ENCODE peak calls at places on chromosomes 11 and 22, in nine cellular contexts. R, M, E, G, K, U, Z, W and S are unnamed samples.

GRCh38 chr11:134453441-134453840 is 41.4 kb upstream of the B3GAT1 start:
- DNase-seq in R (no peak), M (no peak), E (no peak), G (no peak), K (no peak), U (no peak), Z (no peak), W (no peak), S (no peak)

GRCh38 chr22:24051568-24051967 is 40.5 kb downstream of the CABIN1 start:
- DNase-seq in R (no peak), M (no peak), E (no peak), G (no peak), K (no peak), U (no peak), Z (peak), W (no peak), S (no peak)

GRCh38 chr11:86696004-86696403 is 23.6 kb upstream of the ME3 start:
- DNase-seq in R (peak), M (no peak), E (no peak), G (peak), K (peak), U (peak), Z (no peak), W (peak), S (peak)

GRCh38 chr22:19788661-19789225 is 28.2 kb downstream of the TBX1 start:
- DNase-seq in R (no peak), M (no peak), E (peak), G (no peak), K (no peak), U (no peak), Z (no peak), W (no peak), S (no peak)

GRCh38 chr11:91587131-91587530 is 637.5 kb upstream of the FAT3 start:
- DNase-seq in R (no peak), M (no peak), E (no peak), G (no peak), K (no peak), U (no peak), Z (no peak), W (no peak), S (no peak)

GRCh38 chr11:64237484-64237951 is 3.1 kb downstream of the VEGFB start:
- DNase-seq in R (no peak), M (no peak), E (peak), G (no peak), K (no peak), U (no peak), Z (no peak), W (no peak), S (no peak)

GRCh38 chr11:45847908-45848316 is 637 bp downstream of the CRY2 start:
- DNase-seq in R (peak), M (peak), E (no peak), G (peak), K (peak), U (peak), Z (peak), W (no peak), S (no peak)

GRCh38 chr11:130551388-130551787 is 102.9 kb downstream of the ADAMTS15 start:
- DNase-seq in R (no peak), M (no peak), E (no peak), G (no peak), K (no peak), U (no peak), Z (no peak), W (no peak), S (no peak)

GRCh38 chr11:71454470-71455113 is 1.6 kb downstream of the NADSYN1 start:
- DNase-seq in R (no peak), M (no peak), E (peak), G (no peak), K (no peak), U (no peak), Z (no peak), W (no peak), S (no peak)

GRCh38 chr22:32623943-32624342 is 149.3 kb downstream of the FBXO7 start:
- DNase-seq in R (peak), M (no peak), E (no peak), G (peak), K (peak), U (no peak), Z (peak), W (peak), S (peak)

GRCh38 chr11:95147364-95147905 is 57.8 kb downstream of the ENDOD1 start:
- DNase-seq in R (peak), M (no peak), E (no peak), G (peak), K (peak), U (peak), Z (no peak), W (peak), S (no peak)

GRCh38 chr11:6606471-6607189 is 3.1 kb downstream of the ILK start:
- DNase-seq in R (peak), M (peak), E (peak), G (peak), K (peak), U (peak), Z (peak), W (peak), S (peak)

GRCh38 chr11:44065161-44065571 is 904 bp upstream of the ACCS start:
- DNase-seq in R (no peak), M (no peak), E (no peak), G (no peak), K (no peak), U (no peak), Z (no peak), W (no peak), S (no peak)

GRCh38 chr22:45878051-45878764 is 98.8 kb downstream of the WNT7B start:
- DNase-seq in R (no peak), M (peak), E (no peak), G (no peak), K (no peak), U (no peak), Z (no peak), W (no peak), S (no peak)

GRCh38 chr11:115599125-115599524 is 94.9 kb upstream of the CADM1 start:
- DNase-seq in R (no peak), M (no peak), E (no peak), G (no peak), K (no peak), U (no peak), Z (no peak), W (no peak), S (no peak)

GRCh38 chr11:80320765-80321164 is 879.9 kb upstream of the TENM4 start:
- DNase-seq in R (no peak), M (no peak), E (no peak), G (no peak), K (no peak), U (no peak), Z (no peak), W (no peak), S (no peak)

GRCh38 chr11:8601376-8602133 is 7.5 kb upstream of the STK33 start:
- DNase-seq in R (peak), M (no peak), E (no peak), G (no peak), K (no peak), U (no peak), Z (no peak), W (no peak), S (no peak)

GRCh38 chr11:8593455-8593854 is 573 bp downstream of the STK33 start:
- DNase-seq in R (no peak), M (no peak), E (no peak), G (no peak), K (no peak), U (no peak), Z (no peak), W (no peak), S (no peak)

GRCh38 chr11:8593935-8594909 is at the start of gene STK33:
- DNase-seq in R (peak), M (peak), E (peak), G (no peak), K (peak), U (peak), Z (peak), W (no peak), S (no peak)

GRCh38 chr11:8596504-8597046 is 2.5 kb upstream of the STK33 start:
- DNase-seq in R (peak), M (no peak), E (no peak), G (no peak), K (no peak), U (no peak), Z (no peak), W (no peak), S (no peak)

GRCh38 chr11:8597182-8597581 is 3.2 kb upstream of the STK33 start:
- DNase-seq in R (peak), M (no peak), E (no peak), G (peak), K (peak), U (peak), Z (no peak), W (peak), S (no peak)
- TF ChIP-seq CTCF in R (no peak), M (no peak), E (no peak), G (no peak), K (no peak), U (no peak), Z (no peak), W (no peak), S (no peak)

GRCh38 chr11:15991174-15991655 is 365.1 kb downstream of the SOX6 start:
- DNase-seq in R (no peak), M (no peak), E (no peak), G (no peak), K (no peak), U (no peak), Z (no peak), W (no peak), S (no peak)

GRCh38 chr11:15989685-15990084 is 366.7 kb downstream of the SOX6 start:
- DNase-seq in R (no peak), M (no peak), E (no peak), G (no peak), K (no peak), U (no peak), Z (no peak), W (no peak), S (no peak)

GRCh38 chr11:15988693-15989231 is 367.6 kb downstream of the SOX6 start:
- DNase-seq in R (no peak), M (peak), E (no peak), G (no peak), K (no peak), U (peak), Z (no peak), W (no peak), S (no peak)

DNA sequence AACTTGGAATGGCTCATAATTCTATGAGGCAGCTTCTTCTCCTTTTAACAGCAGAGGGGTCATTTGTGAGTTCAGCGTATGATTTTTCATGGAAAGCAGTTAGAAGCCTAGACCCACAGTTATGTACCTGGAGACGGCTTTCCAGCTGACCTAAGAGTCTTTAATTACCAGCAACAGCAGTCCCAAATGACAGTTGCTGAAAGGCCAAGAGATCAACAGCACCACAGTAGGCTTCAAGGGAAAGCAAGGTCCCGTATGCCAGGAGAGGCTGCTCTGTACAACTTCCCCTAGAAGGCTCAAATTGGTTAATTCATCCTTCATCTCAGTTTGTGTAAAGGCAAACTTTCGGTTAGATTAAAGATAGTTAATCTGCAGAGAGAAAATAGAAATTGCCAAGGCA is 363.0 kb downstream of the SOX6 start:
- DNase-seq in R (no peak), M (no peak), E (no peak), G (no peak), K (no peak), U (no peak), Z (no peak), W (no peak), S (no peak)
- TF ChIP-seq CTCF in R (no peak), M (no peak), E (no peak), G (no peak), K (no peak), U (no peak), Z (no peak), W (no peak), S (no peak)

GRCh38 chr11:27697679-27698275 is 2.5 kb downstream of the BDNF start:
- DNase-seq in R (peak), M (no peak), E (no peak), G (no peak), K (peak), U (no peak), Z (no peak), W (no peak), S (no peak)

GRCh38 chr11:27696961-27697360 is 3.3 kb downstream of the BDNF start:
- DNase-seq in R (no peak), M (no peak), E (no peak), G (peak), K (peak), U (no peak), Z (no peak), W (no peak), S (no peak)

GRCh38 chr11:27693398-27693797 is 6.9 kb downstream of the BDNF start:
- DNase-seq in R (peak), M (no peak), E (no peak), G (no peak), K (no peak), U (no peak), Z (no peak), W (no peak), S (no peak)

GRCh38 chr11:27696112-27696511 is 4.1 kb downstream of the BDNF start:
- DNase-seq in R (peak), M (no peak), E (no peak), G (peak), K (no peak), U (no peak), Z (no peak), W (no peak), S (no peak)

GRCh38 chr11:27694992-27695391 is 5.3 kb downstream of the BDNF start:
- DNase-seq in R (peak), M (no peak), E (no peak), G (no peak), K (peak), U (peak), Z (no peak), W (no peak), S (no peak)
- TF ChIP-seq CTCF in R (peak), M (peak), E (peak), G (peak), K (peak), U (peak), Z (no peak), W (peak), S (peak)

DNA sequence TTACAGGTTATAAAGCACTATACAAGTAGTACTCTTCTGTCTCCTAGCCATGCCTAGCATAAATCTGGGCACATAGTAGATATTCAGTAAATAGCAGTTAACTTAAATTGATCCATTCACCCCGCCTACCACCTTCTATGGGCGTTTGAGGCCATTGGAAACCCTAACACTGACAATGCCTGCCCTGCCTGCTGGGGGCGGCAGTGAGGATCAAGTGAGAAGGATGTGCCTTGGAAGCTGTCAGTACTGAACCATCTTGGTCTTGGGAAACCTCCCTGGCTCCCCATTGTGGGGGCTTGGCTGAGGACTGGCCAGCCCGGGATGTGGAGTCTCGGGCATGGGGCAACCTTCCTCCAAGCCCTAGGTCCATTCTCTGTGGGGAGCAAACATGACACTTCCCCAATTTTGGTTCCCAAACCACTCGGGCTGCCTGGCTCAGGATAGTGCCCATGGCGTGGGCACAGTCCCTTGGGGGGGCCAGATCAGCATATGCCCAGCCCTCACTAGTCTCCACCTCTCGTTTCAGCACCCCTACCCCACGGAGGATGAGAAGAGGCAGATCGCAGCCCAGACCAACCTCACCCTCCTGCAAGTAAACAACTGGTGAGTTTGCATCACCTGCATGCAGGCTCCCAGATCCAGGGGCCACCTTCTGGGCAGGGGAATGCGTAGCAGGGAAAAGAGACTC is 67.4 kb downstream of the FEZ1 start:
- DNase-seq in R (no peak), M (no peak), E (no peak), G (no peak), K (no peak), U (no peak), Z (no peak), W (no peak), S (no peak)
- TF ChIP-seq CTCF in R (peak), M (no peak), E (no peak), G (no peak), K (no peak), U (no peak), Z (no peak), W (no peak), S (no peak)

GRCh38 chr22:22870577-22871398 is 16.8 kb upstream of the IGLL5 start:
- DNase-seq in R (no peak), M (no peak), E (no peak), G (no peak), K (no peak), U (no peak), Z (no peak), W (no peak), S (no peak)
- TF ChIP-seq CTCF in R (peak), M (no peak), E (no peak), G (no peak), K (no peak), U (no peak), Z (no peak), W (no peak), S (no peak)

GRCh38 chr11:119859684-119860083 is 130.7 kb upstream of the NECTIN1 start:
- DNase-seq in R (no peak), M (no peak), E (no peak), G (no peak), K (no peak), U (no peak), Z (no peak), W (no peak), S (no peak)

GRCh38 chr11:119853581-119854360 is 124.8 kb upstream of the NECTIN1 start:
- DNase-seq in R (no peak), M (no peak), E (no peak), G (no peak), K (no peak), U (no peak), Z (no peak), W (no peak), S (no peak)

GRCh38 chr11:119854521-119854920 is 125.5 kb upstream of the NECTIN1 start:
- DNase-seq in R (no peak), M (no peak), E (no peak), G (no peak), K (no peak), U (no peak), Z (no peak), W (no peak), S (no peak)

GRCh38 chr11:119855066-119855465 is 126.1 kb upstream of the NECTIN1 start:
- DNase-seq in R (no peak), M (no peak), E (no peak), G (no peak), K (no peak), U (no peak), Z (no peak), W (no peak), S (no peak)

GRCh38 chr11:119856681-119857485 is 127.9 kb upstream of the NECTIN1 start:
- DNase-seq in R (no peak), M (no peak), E (no peak), G (no peak), K (no peak), U (no peak), Z (no peak), W (no peak), S (no peak)
- TF ChIP-seq CTCF in R (no peak), M (no peak), E (no peak), G (no peak), K (no peak), U (no peak), Z (no peak), W (no peak), S (no peak)

GRCh38 chr11:126355926-126356897 is 726 bp downstream of the ST3GAL4 start:
- DNase-seq in R (no peak), M (peak), E (peak), G (peak), K (no peak), U (no peak), Z (peak), W (no peak), S (no peak)
- TF ChIP-seq CTCF in R (no peak), M (no peak), E (no peak), G (peak), K (no peak), U (no peak), Z (no peak), W (no peak), S (no peak)

GRCh38 chr22:40679964-40680818 is 907 bp downstream of the MCHR1 start:
- DNase-seq in R (peak), M (no peak), E (no peak), G (peak), K (no peak), U (peak), Z (no peak), W (no peak), S (no peak)
- TF ChIP-seq CTCF in R (peak), M (peak), E (no peak), G (no peak), K (peak), U (no peak), Z (no peak), W (peak), S (no peak)